ENCODE peak calls at places on chromosomes 13 and 19, in seven cellular contexts. One of them, this sample, is unnamed.

GRCh38 chr19:292281-292884 is 1.2 kb upstream of the PLPP2 start:
- DNase-seq in NCI-H1092 treated with DMSO at 0.1 percent for 48 hours: no peak
- DNase-seq in mesothelial cell of epicardium: no peak
- DNase-seq in H9: no peak
- DNase-seq in cardiac fibroblast: no peak
- DNase-seq in iris pigment epithelial cell: no peak
- DNase-seq in fibroblast of pulmonary artery: no peak
- DNase-seq in this sample: no peak

GRCh38 chr19:56692496-56692895 is 20.9 kb upstream of the ZNF835 start:
- DNase-seq in fibroblast of pulmonary artery: no peak
- DNase-seq in cardiac fibroblast: peak; percentile 8
- DNase-seq in NCI-H1092 treated with DMSO at 0.1 percent for 48 hours: no peak
- DNase-seq in iris pigment epithelial cell: peak; percentile 21
- DNase-seq in H9: no peak
- DNase-seq in mesothelial cell of epicardium: no peak
- DNase-seq in this sample: no peak

GRCh38 chr19:38213911-38214625 is 10.0 kb downstream of the DPF1 start:
- DNase-seq in fibroblast of pulmonary artery: peak; percentile 29
- DNase-seq in NCI-H1092 treated with DMSO at 0.1 percent for 48 hours: no peak
- DNase-seq in cardiac fibroblast: peak; percentile 31
- DNase-seq in mesothelial cell of epicardium: no peak
- DNase-seq in H9: no peak
- DNase-seq in iris pigment epithelial cell: peak; percentile 42
- DNase-seq in this sample: no peak

GRCh38 chr19:1262687-1263123 is 6.4 kb upstream of the CIRBP start:
- DNase-seq in NCI-H1092 treated with DMSO at 0.1 percent for 48 hours: no peak
- DNase-seq in H9: no peak
- DNase-seq in cardiac fibroblast: no peak
- DNase-seq in fibroblast of pulmonary artery: no peak
- DNase-seq in mesothelial cell of epicardium: no peak
- DNase-seq in iris pigment epithelial cell: no peak
- DNase-seq in this sample: no peak

GRCh38 chr13:94552095-94552494 is 43.9 kb downstream of the TGDS start:
- DNase-seq in NCI-H1092 treated with DMSO at 0.1 percent for 48 hours: no peak
- DNase-seq in cardiac fibroblast: no peak
- DNase-seq in H9: no peak
- DNase-seq in iris pigment epithelial cell: no peak
- DNase-seq in fibroblast of pulmonary artery: no peak
- DNase-seq in mesothelial cell of epicardium: no peak
- DNase-seq in this sample: no peak

GRCh38 chr13:44308352-44308751 is 65.3 kb upstream of the SERP2 start:
- DNase-seq in iris pigment epithelial cell: no peak
- DNase-seq in NCI-H1092 treated with DMSO at 0.1 percent for 48 hours: no peak
- DNase-seq in H9: no peak
- DNase-seq in mesothelial cell of epicardium: no peak
- DNase-seq in cardiac fibroblast: no peak
- DNase-seq in fibroblast of pulmonary artery: no peak
- DNase-seq in this sample: no peak

GRCh38 chr19:6423499-6424189 is 967 bp downstream of the KHSRP start:
- DNase-seq in fibroblast of pulmonary artery: peak; percentile 55
- DNase-seq in mesothelial cell of epicardium: no peak
- DNase-seq in H9: peak; percentile 75
- DNase-seq in iris pigment epithelial cell: peak; percentile 65
- DNase-seq in NCI-H1092 treated with DMSO at 0.1 percent for 48 hours: no peak
- DNase-seq in cardiac fibroblast: peak; percentile 60
- DNase-seq in this sample: no peak

GRCh38 chr13:26494591-26494990 is 62.9 kb upstream of the WASF3 start:
- DNase-seq in mesothelial cell of epicardium: no peak
- DNase-seq in cardiac fibroblast: no peak
- DNase-seq in H9: no peak
- DNase-seq in NCI-H1092 treated with DMSO at 0.1 percent for 48 hours: no peak
- DNase-seq in fibroblast of pulmonary artery: no peak
- DNase-seq in iris pigment epithelial cell: no peak
- DNase-seq in this sample: no peak

GRCh38 chr19:39156230-39156890 is 30.8 kb downstream of the PAK4 start:
- DNase-seq in NCI-H1092 treated with DMSO at 0.1 percent for 48 hours: no peak
- DNase-seq in cardiac fibroblast: no peak
- DNase-seq in mesothelial cell of epicardium: no peak
- DNase-seq in iris pigment epithelial cell: peak; percentile 10
- DNase-seq in H9: no peak
- DNase-seq in fibroblast of pulmonary artery: no peak
- DNase-seq in this sample: no peak